ENCODE peak calls at places on chromosome 7, in six cellular contexts. Z is mammary epithelial cell, J is HepG2, H is GM23248, Y is ovary, T is left ventricle myocardium inferior. A is an unnamed sample. For H3K4me1, the result is how much of the 10 kb centered on the place peaks cover.

GRCh38 chr7:46559194-46559576 is 638.1 kb upstream of the IGFBP3 start:
- DNase-seq in J (no peak), Y (no peak), T (no peak), H (peak), Z (peak), A (no peak)

GRCh38 chr7:43735802-43736603 is 6.7 kb upstream of the COA1 start:
- DNase-seq in H (no peak), Y (no peak), J (peak), Z (no peak), T (no peak), A (no peak)

GRCh38 chr7:41886257-41886905 is 183.5 kb upstream of the INHBA start:
- DNase-seq in T (peak), Y (peak), Z (peak), J (no peak), H (peak), A (peak)

GRCh38 chr7:37391791-37392672 is 56.6 kb downstream of the ELMO1 start:
- DNase-seq in Z (no peak), T (no peak), H (no peak), J (no peak), Y (no peak), A (peak)

GRCh38 chr7:137443616-137444015 is 100.1 kb upstream of the PTN start:
- DNase-seq in Z (peak), J (no peak), T (no peak), Y (no peak), H (peak), A (no peak)

GRCh38 chr7:122416316-122416925 is 111.9 kb upstream of the FEZF1 start:
- DNase-seq in T (no peak), J (no peak), H (no peak), Z (no peak), Y (no peak), A (no peak)

GRCh38 chr7:120743128-120743527 is 114.8 kb downstream of the TSPAN12 start:
- DNase-seq in Y (no peak), Z (no peak), J (no peak), T (no peak), H (peak), A (no peak)

GRCh38 chr7:97871659-97872024 is 566 bp downstream of the ASNS start:
- DNase-seq in T (no peak), Z (no peak), Y (no peak), J (no peak), H (no peak), A (no peak)

GRCh38 chr7:116139807-116140206 is 70.5 kb upstream of the TES start:
- DNase-seq in J (no peak), Y (no peak), H (no peak), T (no peak), Z (no peak), A (no peak)

DNA sequence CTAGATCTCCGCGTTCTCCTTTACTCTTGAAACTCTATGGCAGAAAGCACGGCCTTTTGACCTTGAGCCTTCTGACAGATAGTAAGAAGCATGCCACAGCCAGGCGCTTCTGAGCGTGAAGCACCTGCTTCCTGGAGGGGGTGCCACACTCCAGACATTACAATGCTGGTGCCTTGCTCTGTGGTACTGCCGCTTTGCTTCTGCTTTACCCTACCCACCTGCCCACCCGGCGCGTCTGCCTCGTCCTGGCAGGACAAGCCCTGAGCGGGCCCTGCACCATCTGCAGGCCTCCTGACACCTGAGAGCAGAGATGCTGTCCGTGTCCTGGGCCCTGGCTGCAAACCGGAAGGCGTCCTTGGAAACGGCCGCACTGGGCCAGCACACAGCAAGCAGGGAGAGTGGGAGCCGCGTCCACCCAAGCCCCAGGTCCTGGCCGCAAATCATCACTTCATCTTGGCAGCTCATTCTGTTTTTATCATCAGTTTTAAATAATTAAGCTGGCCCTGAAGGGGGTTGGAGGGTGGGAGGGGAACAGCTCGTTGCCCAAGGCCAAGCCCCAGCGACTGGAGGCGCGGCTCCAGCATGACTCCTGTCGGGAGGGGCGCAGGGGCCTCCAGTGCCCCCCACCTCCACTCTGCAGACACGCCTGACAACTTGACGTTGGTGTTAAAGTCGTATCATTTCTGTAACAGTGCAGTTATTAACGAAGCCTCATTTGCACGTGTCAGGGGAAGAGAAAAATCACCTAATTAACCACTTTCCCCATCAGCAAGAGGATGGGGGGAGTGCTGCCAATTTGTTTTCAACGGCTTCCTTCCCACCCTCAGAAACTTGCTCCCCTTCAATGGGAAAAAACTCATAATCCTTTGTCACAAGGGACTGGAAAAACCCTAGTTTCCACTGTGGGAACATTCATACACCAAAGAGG is 132.2 kb downstream of the MAD1L1 start:
- DNase-seq in Z (no peak), J (peak), Y (no peak), T (no peak), H (no peak), A (no peak)
- H3K4me1 ChIP-seq in Z (under half), J (under half), Y (under half), T (under half), H (under half), A (under half)

DNA sequence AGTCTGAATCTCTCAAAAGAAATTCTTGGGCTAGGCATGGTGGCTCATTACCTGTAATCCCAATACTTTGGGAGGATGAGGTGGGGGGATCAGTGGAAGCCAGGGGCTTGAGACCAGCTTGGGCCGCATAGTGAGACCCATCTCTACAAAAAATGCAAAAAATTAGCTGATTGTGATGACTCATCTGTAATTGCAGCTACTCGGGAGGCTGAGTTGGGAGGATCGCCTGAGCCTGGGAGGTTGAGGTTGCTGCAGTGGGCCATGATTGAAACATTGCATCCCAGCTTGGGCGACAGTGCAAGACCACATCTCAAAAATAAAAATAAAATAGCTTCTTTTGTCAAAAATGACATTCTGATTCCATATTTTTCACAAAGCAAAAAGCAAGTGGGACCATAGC is 644.8 kb upstream of the FOXK1 start:
- DNase-seq in J (no peak), Z (no peak), H (no peak), T (no peak), Y (no peak), A (no peak)
- H3K27ac ChIP-seq in J (no peak), Z (no peak), H (no peak), T (no peak), Y (no peak), A (no peak)

DNA sequence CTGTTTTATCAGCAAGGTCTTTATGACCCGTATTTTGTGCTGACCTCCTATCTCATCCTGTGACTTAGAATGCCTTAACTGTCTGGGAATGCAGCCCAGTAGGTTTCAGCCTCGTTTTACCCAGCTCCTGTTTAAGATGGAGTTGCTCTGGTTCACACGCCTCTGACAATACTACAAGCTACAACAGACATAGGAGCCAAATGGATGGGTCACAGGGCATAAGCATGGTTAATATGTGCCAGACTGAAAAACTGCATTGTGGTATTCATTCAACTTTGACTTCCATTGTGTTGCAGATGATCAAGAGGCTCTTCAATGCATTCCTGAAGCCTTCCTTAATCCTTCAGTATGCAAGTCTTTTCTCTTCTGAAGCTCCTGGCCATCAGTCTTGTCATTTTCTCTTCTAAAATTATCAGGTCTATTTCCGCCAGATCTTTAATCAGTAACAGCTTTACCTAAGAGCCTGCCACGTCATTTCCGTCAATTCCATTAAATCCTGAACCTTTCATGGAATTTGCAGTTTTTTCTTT is 20.3 kb upstream of the RNF32 start:
- DNase-seq in Y (no peak), H (no peak), T (no peak), Z (no peak), J (no peak), A (no peak)
- H3K4me3 ChIP-seq in Y (no peak), H (no peak), T (no peak), Z (no peak), J (no peak), A (no peak)

GRCh38 chr7:3064077-3064476 is 20.4 kb upstream of the CARD11 start:
- DNase-seq in J (no peak), Y (no peak), T (no peak), Z (no peak), H (no peak), A (no peak)
- H3K4me1 ChIP-seq in J (under half), Y (under half), T (under half), Z (under half), H (under half), A (under half)

DNA sequence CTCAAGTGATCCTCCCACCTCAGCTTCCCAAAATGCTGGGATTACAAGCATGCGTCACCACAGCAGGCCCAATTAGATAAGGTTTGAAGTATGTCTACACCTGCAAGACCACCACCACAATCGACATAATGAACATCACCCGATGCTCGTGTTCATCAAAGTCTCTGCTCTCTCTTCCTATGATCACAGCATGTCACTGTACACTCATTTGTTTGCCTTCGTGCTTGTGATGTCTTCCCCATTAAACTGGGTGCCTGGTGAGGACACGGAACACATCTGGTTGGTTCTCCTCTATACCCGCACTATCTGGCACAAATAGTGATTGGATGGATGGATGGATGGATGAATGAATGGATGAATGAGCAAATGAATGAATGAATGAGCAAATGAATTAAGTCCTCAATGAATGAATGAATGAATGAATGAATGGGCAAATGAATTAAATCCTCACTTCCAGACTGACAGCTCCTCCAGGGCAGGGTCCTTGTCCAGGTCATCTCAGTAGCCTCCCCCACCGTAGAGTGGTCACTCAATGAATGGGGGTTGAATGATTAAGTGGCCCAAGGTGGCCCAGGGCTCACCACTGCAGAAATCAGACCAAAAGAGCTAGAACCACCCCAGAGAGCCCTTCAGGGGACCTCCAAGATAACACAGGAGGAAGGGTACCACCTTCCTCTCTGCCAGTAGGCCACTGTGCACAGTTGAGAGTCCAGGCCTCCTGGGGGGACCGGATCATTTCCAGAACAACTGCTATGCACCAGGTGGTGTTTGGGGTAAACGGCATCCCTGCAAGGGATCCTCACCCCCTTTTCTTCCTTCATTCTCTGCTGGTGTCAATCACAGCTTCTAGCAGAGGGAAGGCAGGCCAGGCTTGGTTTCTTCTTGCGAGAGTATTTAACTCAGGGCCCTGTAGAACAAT is 101.9 kb upstream of the TNRC18 start:
- DNase-seq in H (peak), T (no peak), Z (peak), Y (no peak), J (peak), A (no peak)
- H3K27ac ChIP-seq in H (peak), T (peak), Z (no peak), Y (no peak), J (peak), A (no peak)

DNA sequence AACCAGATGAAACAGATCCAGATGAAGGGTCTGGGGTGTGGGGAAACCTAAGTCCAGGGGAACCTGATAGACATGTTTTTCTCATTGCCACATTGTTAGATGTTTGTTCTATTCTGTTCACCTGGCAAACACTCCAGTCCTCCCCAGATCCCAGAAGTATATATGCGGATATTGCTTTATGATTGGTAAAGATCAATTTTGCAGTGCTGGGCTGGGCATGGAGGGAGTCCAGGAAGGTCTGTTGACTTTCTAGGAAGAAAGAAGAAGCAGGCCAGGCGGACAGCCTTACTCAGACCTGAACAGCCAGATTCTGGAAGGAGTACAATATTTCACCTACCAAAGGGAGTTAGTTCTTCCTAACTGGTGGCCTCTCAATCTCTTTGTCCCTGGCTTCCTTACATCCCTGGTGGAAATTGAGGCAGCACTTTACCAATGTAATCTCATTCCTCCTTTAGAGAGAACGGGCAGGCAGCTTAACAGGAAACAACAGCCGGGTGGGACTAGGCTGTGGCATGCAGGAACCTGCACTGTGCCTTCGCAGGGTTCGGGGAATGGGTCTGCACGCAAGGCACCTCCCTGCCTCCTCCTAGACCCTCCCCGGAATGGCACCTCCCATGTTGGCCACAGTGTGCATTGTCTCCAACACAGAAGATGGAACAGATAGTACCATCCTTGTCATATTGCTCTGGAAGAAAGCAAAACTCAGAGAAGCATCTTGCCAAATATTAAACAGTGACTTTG is 931 bp downstream of the GIMAP6 start:
- DNase-seq in Z (no peak), T (peak), J (no peak), Y (no peak), H (no peak), A (no peak)
- H3K4me3 ChIP-seq in Z (no peak), T (peak), J (no peak), Y (no peak), H (no peak), A (no peak)

GRCh38 chr7:30469303-30469702 is 9.3 kb downstream of the NOD1 start:
- DNase-seq in Z (peak), H (peak), J (peak), T (peak), Y (peak), A (peak)
- H3K4me1 ChIP-seq in Z (under half), H (half or more), J (under half), T (half or more), Y (under half), A (under half)

GRCh38 chr7:135644154-135644553 is 18.2 kb upstream of the STMP1 start:
- DNase-seq in H (no peak), T (no peak), Z (no peak), Y (no peak), J (no peak), A (no peak)
- H3K27ac ChIP-seq in H (no peak), T (no peak), Z (no peak), Y (no peak), J (no peak), A (no peak)

DNA sequence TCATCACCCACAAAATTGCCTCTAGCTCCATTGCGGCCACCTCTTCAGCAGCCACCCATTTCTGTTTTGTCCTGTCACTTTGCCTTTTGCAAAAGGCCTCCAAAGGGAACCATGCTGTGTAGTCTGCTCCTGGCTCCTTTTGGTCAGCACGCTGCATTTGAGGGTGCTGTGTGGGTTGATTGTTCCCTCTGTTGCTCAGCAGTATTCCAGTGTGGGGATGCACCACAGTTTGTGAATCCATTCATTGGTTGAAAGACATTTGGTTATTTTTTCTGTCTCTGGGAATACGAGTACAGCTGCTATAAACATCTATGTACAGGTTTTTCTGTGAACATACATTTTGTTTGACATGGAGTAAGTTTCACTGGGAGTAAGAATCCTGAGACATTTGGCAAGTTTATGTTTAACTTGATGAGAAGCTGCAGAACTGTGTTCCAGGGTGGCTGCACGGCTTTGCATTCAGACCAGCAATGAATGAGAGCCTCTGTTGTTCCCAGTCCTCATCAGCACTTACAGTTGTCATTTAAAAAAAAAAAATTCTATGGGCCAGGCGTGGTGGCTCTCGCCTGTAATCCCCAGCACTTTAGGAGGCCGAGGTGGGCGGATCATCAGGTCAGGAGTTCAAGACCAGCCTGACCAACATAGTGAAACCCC is 82.3 kb downstream of the UBE3C start:
- DNase-seq in Y (no peak), J (no peak), H (no peak), T (no peak), Z (no peak), A (no peak)
- H3K4me3 ChIP-seq in Y (no peak), J (no peak), H (no peak), T (no peak), Z (no peak), A (no peak)

A was measured in aorta.